ENCODE peak calls at places on chromosome 6, in four cellular contexts. One of them, this sample, is unnamed.

GRCh38 chr6:147390909-147391536 is 117.5 kb upstream of the SAMD5 start:
- DNase-seq in K562: no peak
- DNase-seq in SK-N-SH: no peak
- DNase-seq in H1: no peak
- DNase-seq in this sample: no peak

GRCh38 chr6:161256390-161256789 is 17.5 kb downstream of the AGPAT4 start:
- DNase-seq in SK-N-SH: no peak
- DNase-seq in H1: no peak
- DNase-seq in K562: no peak
- DNase-seq in this sample: no peak

GRCh38 chr6:18507561-18507960 is 120.4 kb downstream of the RNF144B start:
- DNase-seq in K562: no peak
- DNase-seq in H1: no peak
- DNase-seq in SK-N-SH: no peak
- DNase-seq in this sample: no peak

GRCh38 chr6:167279766-167280440 is 11.2 kb upstream of the UNC93A start:
- DNase-seq in H1: no peak
- DNase-seq in K562: no peak
- DNase-seq in SK-N-SH: no peak
- DNase-seq in this sample: no peak

GRCh38 chr6:35503534-35503933 is 6.7 kb upstream of the TEAD3 start:
- DNase-seq in SK-N-SH: no peak
- DNase-seq in K562: no peak
- DNase-seq in H1: no peak
- DNase-seq in this sample: no peak

GRCh38 chr6:134795696-134796095 is 154.2 kb downstream of the ALDH8A1 start:
- DNase-seq in H1: no peak
- DNase-seq in SK-N-SH: no peak
- DNase-seq in K562: no peak
- DNase-seq in this sample: no peak

GRCh38 chr6:147586044-147586443 is 77.6 kb downstream of the SAMD5 start:
- DNase-seq in SK-N-SH: no peak
- DNase-seq in H1: no peak
- DNase-seq in K562: no peak
- DNase-seq in this sample: no peak

GRCh38 chr6:33199687-33200233 is 705 bp downstream of the RXRB start:
- DNase-seq in K562: peak
- DNase-seq in H1: peak
- DNase-seq in SK-N-SH: peak
- DNase-seq in this sample: peak

GRCh38 chr6:127342946-127343752 is at the start of gene ECHDC1:
- DNase-seq in K562: peak
- DNase-seq in SK-N-SH: peak
- DNase-seq in H1: no peak
- DNase-seq in this sample: peak

GRCh38 chr6:15615837-15616236 is 47.0 kb downstream of the DTNBP1 start:
- DNase-seq in SK-N-SH: no peak
- DNase-seq in H1: no peak
- DNase-seq in K562: no peak
- DNase-seq in this sample: no peak

GRCh38 chr6:96394727-96395126 is 126.9 kb upstream of the UFL1 start:
- DNase-seq in K562: no peak
- DNase-seq in SK-N-SH: peak
- DNase-seq in H1: no peak
- DNase-seq in this sample: no peak

GRCh38 chr6:159778542-159778941 is 10.9 kb downstream of the TCP1 start:
- DNase-seq in SK-N-SH: no peak
- DNase-seq in K562: peak
- DNase-seq in H1: no peak
- DNase-seq in this sample: no peak

GRCh38 chr6:12119085-12119588 is 107.0 kb downstream of the HIVEP1 start:
- DNase-seq in SK-N-SH: no peak
- DNase-seq in K562: no peak
- DNase-seq in H1: no peak
- DNase-seq in this sample: no peak

GRCh38 chr6:112330071-112330876 is 16.9 kb upstream of the RFPL4B start:
- DNase-seq in K562: no peak
- DNase-seq in H1: no peak
- DNase-seq in SK-N-SH: no peak
- DNase-seq in this sample: no peak

GRCh38 chr6:96837138-96837971 is at the start of gene GPR63:
- DNase-seq in H1: peak
- DNase-seq in SK-N-SH: peak
- DNase-seq in K562: peak
- DNase-seq in this sample: peak

GRCh38 chr6:107704377-107705013 is 119.6 kb downstream of the SCML4 start:
- DNase-seq in H1: no peak
- DNase-seq in K562: peak
- DNase-seq in SK-N-SH: peak
- DNase-seq in this sample: no peak

GRCh38 chr6:52000064-52000463 is 87.3 kb downstream of the PKHD1 start:
- DNase-seq in SK-N-SH: no peak
- DNase-seq in H1: no peak
- DNase-seq in K562: no peak
- DNase-seq in this sample: no peak

GRCh38 chr6:3849681-3850450 is 693 bp downstream of the FAM50B start:
- DNase-seq in K562: no peak
- DNase-seq in SK-N-SH: no peak
- DNase-seq in H1: no peak
- DNase-seq in this sample: no peak

GRCh38 chr6:169234634-169235033 is 19.0 kb downstream of the THBS2 start:
- DNase-seq in H1: no peak
- DNase-seq in SK-N-SH: no peak
- DNase-seq in K562: no peak
- DNase-seq in this sample: no peak

GRCh38 chr6:148874698-148875293 is 128.0 kb downstream of the UST start:
- DNase-seq in SK-N-SH: no peak
- DNase-seq in H1: no peak
- DNase-seq in K562: no peak
- DNase-seq in this sample: no peak

GRCh38 chr6:112243861-112244415 is 10.4 kb downstream of the LAMA4 start:
- DNase-seq in SK-N-SH: no peak
- DNase-seq in K562: no peak
- DNase-seq in H1: no peak
- DNase-seq in this sample: no peak

GRCh38 chr6:138307352-138307751 is 70.4 kb upstream of the SMIM28 start:
- DNase-seq in K562: no peak
- DNase-seq in SK-N-SH: no peak
- DNase-seq in H1: no peak
- DNase-seq in this sample: no peak

GRCh38 chr6:157236040-157236725 is 87.1 kb downstream of the TMEM242 start:
- DNase-seq in SK-N-SH: no peak
- DNase-seq in H1: no peak
- DNase-seq in K562: no peak
- DNase-seq in this sample: no peak

GRCh38 chr6:51743999-51744398 is 343.4 kb downstream of the PKHD1 start:
- DNase-seq in H1: no peak
- DNase-seq in SK-N-SH: no peak
- DNase-seq in K562: no peak
- DNase-seq in this sample: no peak

DNA sequence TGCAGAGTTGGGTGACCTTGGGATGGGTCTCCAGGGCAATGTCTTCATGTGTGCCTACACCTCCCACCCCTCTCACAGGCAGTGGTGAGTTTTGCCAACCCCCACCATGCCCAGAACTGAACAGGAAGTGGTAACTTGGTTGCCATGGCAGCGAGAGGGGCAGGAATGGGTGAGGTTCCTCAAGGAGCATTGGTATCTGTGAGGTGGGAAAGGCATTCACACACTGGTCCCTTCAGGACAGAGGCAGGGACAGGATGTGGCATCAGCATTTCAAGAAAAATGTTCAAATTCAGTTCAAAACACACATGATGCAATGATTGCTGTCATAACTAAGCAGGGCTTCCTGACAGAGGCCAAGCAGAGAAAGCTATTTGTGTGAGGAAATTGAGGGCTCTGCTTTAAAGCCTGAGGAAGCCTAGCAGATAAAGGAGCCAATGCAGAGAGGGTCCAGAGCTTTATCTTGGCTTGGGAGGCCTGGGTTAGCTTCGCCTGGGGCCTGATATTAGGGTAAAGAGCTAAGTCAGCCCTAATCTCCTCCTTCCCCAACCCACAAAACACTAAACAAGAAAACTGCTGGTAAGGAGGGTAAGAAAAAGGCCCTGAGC is 551 bp downstream of the TREML2 start:
- DNase-seq in H1: no peak
- DNase-seq in K562: no peak
- DNase-seq in SK-N-SH: no peak
- DNase-seq in this sample: no peak
- TF ChIP-seq TEAD4 in H1: no peak
- TF ChIP-seq TEAD4 in K562: no peak
- TF ChIP-seq TEAD4 in SK-N-SH: no peak
- TF ChIP-seq TEAD4 in this sample: no peak

GRCh38 chr6:54698974-54699373 is 147.6 kb upstream of the FAM83B start:
- DNase-seq in H1: no peak
- DNase-seq in K562: no peak
- DNase-seq in SK-N-SH: no peak
- DNase-seq in this sample: no peak
- TF ChIP-seq TEAD4 in H1: no peak
- TF ChIP-seq TEAD4 in K562: no peak
- TF ChIP-seq TEAD4 in SK-N-SH: no peak
- TF ChIP-seq TEAD4 in this sample: no peak

GRCh38 chr6:129498950-129499870 is 210.8 kb downstream of the ARHGAP18 start:
- DNase-seq in H1: no peak
- DNase-seq in K562: peak
- DNase-seq in SK-N-SH: peak
- DNase-seq in this sample: no peak
- TF ChIP-seq TEAD4 in H1: no peak
- TF ChIP-seq TEAD4 in K562: no peak
- TF ChIP-seq TEAD4 in SK-N-SH: no peak
- TF ChIP-seq TEAD4 in this sample: no peak

DNA sequence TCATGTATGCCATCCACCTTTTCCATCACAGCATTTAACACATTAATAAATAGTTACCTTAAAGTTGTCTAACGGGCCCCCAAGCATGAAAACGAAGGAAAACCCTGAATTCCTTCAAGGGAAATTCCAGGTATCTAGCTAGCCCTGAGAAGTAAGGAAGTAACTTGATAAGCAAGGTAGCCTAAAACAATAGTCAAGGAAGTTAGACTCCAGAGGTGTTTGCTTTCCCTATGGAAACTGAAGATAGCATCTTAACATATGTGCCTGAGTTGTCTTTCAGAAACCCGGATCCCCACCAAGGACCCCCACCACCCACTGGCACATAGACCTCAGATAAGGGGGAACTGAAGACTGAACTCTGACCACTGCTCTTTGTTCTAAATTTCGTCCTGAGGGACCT is 127.4 kb downstream of the TBXT start:
- DNase-seq in H1: no peak
- DNase-seq in K562: no peak
- DNase-seq in SK-N-SH: no peak
- DNase-seq in this sample: no peak
- TF ChIP-seq TEAD4 in H1: no peak
- TF ChIP-seq TEAD4 in K562: no peak
- TF ChIP-seq TEAD4 in SK-N-SH: no peak
- TF ChIP-seq TEAD4 in this sample: no peak

GRCh38 chr6:8074213-8074612 is 10.0 kb upstream of the BLOC1S5 start:
- DNase-seq in H1: no peak
- DNase-seq in K562: no peak
- DNase-seq in SK-N-SH: no peak
- DNase-seq in this sample: no peak
- TF ChIP-seq TEAD4 in H1: no peak
- TF ChIP-seq TEAD4 in K562: no peak
- TF ChIP-seq TEAD4 in SK-N-SH: no peak
- TF ChIP-seq TEAD4 in this sample: no peak

DNA sequence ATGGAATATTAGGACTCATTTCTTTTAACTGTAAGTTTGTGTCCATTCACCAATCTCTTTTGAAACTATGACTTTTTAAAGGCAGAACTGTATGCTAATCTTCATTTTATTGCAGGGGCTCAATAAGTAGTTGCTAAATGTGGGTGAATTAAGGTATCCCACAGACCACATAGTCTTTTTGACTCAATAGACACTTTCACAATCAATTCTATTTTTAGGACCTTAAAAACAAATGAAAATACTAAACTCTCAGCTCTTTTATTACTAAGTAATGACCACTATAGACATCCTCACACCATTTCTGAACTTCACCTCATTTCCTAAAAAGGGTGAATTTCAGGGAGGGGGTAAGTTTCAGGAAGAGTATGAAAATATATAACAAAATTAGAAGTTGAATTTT is 106.8 kb upstream of the BEND6 start:
- DNase-seq in H1: no peak
- DNase-seq in K562: no peak
- DNase-seq in SK-N-SH: no peak
- DNase-seq in this sample: no peak
- TF ChIP-seq TEAD4 in H1: no peak
- TF ChIP-seq TEAD4 in K562: no peak
- TF ChIP-seq TEAD4 in SK-N-SH: no peak
- TF ChIP-seq TEAD4 in this sample: no peak

GRCh38 chr6:43761666-43762409 is 8.2 kb upstream of the VEGFA start:
- DNase-seq in K562: no peak
- DNase-seq in H1: no peak
- DNase-seq in SK-N-SH: no peak
- DNase-seq in this sample: no peak

GRCh38 chr6:43762410-43762768 is 7.6 kb upstream of the VEGFA start:
- DNase-seq in H1: no peak
- DNase-seq in K562: no peak
- DNase-seq in SK-N-SH: no peak
- DNase-seq in this sample: no peak

GRCh38 chr6:43763812-43764522 is 6.0 kb upstream of the VEGFA start:
- DNase-seq in H1: no peak
- DNase-seq in K562: no peak
- DNase-seq in SK-N-SH: no peak
- DNase-seq in this sample: no peak

GRCh38 chr6:43764767-43765166 is 5.2 kb upstream of the VEGFA start:
- DNase-seq in K562: no peak
- DNase-seq in H1: no peak
- DNase-seq in SK-N-SH: no peak
- DNase-seq in this sample: peak

DNA sequence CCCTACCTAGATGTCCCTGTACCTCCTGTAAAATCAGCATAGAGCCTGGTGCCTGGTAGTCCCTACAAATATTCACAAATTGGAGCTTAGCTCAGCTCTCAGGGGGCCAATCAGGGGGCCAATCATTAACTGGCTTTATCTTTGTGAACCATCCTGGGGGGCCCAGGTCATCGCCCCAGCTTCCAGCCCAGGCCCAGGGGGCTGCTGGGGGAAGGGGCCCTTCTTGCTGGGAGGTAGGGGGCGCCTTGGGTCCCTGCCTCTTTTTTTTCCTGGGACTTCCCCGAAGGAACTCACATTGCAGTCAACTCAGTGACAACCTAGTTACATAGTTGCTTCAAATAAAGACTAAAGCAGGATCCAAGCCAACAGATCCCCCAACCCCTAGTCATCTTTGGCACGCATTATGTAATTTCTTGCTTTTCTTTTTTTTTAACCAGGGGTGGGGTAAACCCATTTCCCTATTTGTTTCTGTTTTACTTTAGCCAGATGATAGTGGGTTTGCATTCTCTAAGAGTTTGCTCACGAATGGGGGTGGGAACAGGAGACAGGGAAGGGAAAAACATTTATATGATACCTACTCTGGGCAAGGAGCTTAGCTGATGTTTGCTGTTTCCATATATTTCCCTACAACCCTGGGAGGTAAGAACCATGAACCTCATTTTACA is 6.7 kb upstream of the VEGFA start:
- DNase-seq in K562: no peak
- DNase-seq in SK-N-SH: no peak
- DNase-seq in H1: no peak
- DNase-seq in this sample: peak
- TF ChIP-seq TEAD4 in K562: no peak
- TF ChIP-seq TEAD4 in SK-N-SH: no peak
- TF ChIP-seq TEAD4 in H1: no peak
- TF ChIP-seq TEAD4 in this sample: no peak